ENCODE peak calls at places on chromosomes 5 and 9, in four cellular contexts. O is hypothalamus, J is COR-L47, U is NCI-H1694 treated with DMSO at 0.1 percent for 48 hours. X is an unnamed sample.

GRCh38 chr9:19918630-19919029 is 129.8 kb upstream of the SLC24A2 start:
- DNase-seq in U (no peak), J (no peak), O (no peak), X (no peak)

GRCh38 chr5:612498-613424 is 621 bp downstream of the CEP72 start:
- DNase-seq in O (no peak), U (no peak), J (no peak), X (no peak)

GRCh38 chr5:174532453-174533126 is 191.8 kb upstream of the MSX2 start:
- DNase-seq in J (peak; percentile 94), U (no peak), O (no peak), X (peak; percentile 54)

GRCh38 chr5:179747815-179748214 is 15.2 kb downstream of the MAML1 start:
- DNase-seq in U (no peak), J (no peak), O (no peak), X (no peak)

GRCh38 chr5:59296317-59297264 is 596.9 kb downstream of the PDE4D start:
- DNase-seq in O (no peak), J (no peak), U (peak; percentile 29), X (no peak)

GRCh38 chr5:78706381-78706780 is 57.8 kb upstream of the LHFPL2 start:
- DNase-seq in J (no peak), O (no peak), U (no peak), X (no peak)

GRCh38 chr5:82259172-82259800 is 18.9 kb downstream of the RPS23 start:
- DNase-seq in O (no peak), U (peak; percentile 38), J (peak; percentile 32), X (no peak)

GRCh38 chr5:42614509-42614908 is 142.1 kb upstream of the CCDC152 start:
- DNase-seq in U (no peak), J (no peak), O (no peak), X (no peak)

GRCh38 chr5:158492850-158493249 is 606.9 kb downstream of the EBF1 start:
- DNase-seq in U (no peak), J (no peak), O (no peak), X (no peak)

GRCh38 chr5:33850100-33850594 is 41.6 kb downstream of the ADAMTS12 start:
- DNase-seq in J (no peak), U (no peak), O (no peak), X (no peak)

GRCh38 chr9:91913986-91914385 is 36.0 kb downstream of the ROR2 start:
- DNase-seq in J (no peak), U (no peak), O (no peak), X (no peak)

GRCh38 chr9:1761807-1762206 is 253.3 kb upstream of the SMARCA2 start:
- DNase-seq in O (no peak), J (no peak), U (no peak), X (no peak)

GRCh38 chr5:149141224-149141956 is at the start of gene ABLIM3:
- DNase-seq in O (no peak), J (peak; percentile 20), U (no peak), X (peak; percentile 32)

GRCh38 chr5:112159435-112159834 is 259.6 kb downstream of the EPB41L4A start:
- DNase-seq in U (no peak), O (no peak), J (no peak), X (no peak)

GRCh38 chr5:172740483-172741205 is 30.4 kb downstream of the DUSP1 start:
- DNase-seq in U (peak; percentile 39), O (no peak), J (no peak), X (peak; percentile 9)

GRCh38 chr5:178768371-178769260 is 38.2 kb upstream of the ZNF354A start:
- DNase-seq in U (no peak), O (no peak), J (no peak), X (no peak)

GRCh38 chr9:133979124-133979920 is 12.8 kb downstream of the VAV2 start:
- DNase-seq in O (no peak), J (no peak), U (no peak), X (no peak)

GRCh38 chr5:180787025-180787424 is 15.6 kb downstream of the MGAT1 start:
- DNase-seq in J (no peak), U (no peak), O (no peak), X (no peak)

GRCh38 chr5:56647109-56647863 is 168.1 kb upstream of the MAP3K1 start:
- DNase-seq in O (no peak), J (no peak), U (no peak), X (no peak)

GRCh38 chr9:14924821-14925220 is 14.6 kb upstream of the FREM1 start:
- DNase-seq in U (no peak), J (no peak), O (no peak), X (no peak)

GRCh38 chr5:149636861-149637246 is 55.6 kb downstream of the ARHGEF37 start:
- DNase-seq in O (peak; percentile 7), J (peak; percentile 80), U (peak; percentile 41), X (peak; percentile 72)

GRCh38 chr5:158938181-158938580 is 161.5 kb downstream of the EBF1 start:
- DNase-seq in U (no peak), O (no peak), J (no peak), X (no peak)

GRCh38 chr5:116759860-116760644 is 185.4 kb upstream of the SEMA6A start:
- DNase-seq in O (no peak), U (peak; percentile 20), J (peak; percentile 36), X (no peak)

GRCh38 chr5:82360043-82360442 is 81.9 kb upstream of the RPS23 start:
- DNase-seq in J (no peak), O (no peak), U (no peak), X (no peak)

GRCh38 chr5:65299841-65300240 is 181.9 kb downstream of the ADAMTS6 start:
- DNase-seq in J (no peak), U (no peak), O (no peak), X (no peak)

GRCh38 chr9:33233659-33234335 is 6.2 kb upstream of the SPINK4 start:
- DNase-seq in J (peak; percentile 82), U (no peak), O (no peak), X (peak; percentile 77)

GRCh38 chr5:128227984-128228383 is 144.4 kb downstream of the SLC12A2 start:
- DNase-seq in U (no peak), J (no peak), O (no peak), X (no peak)

GRCh38 chr5:150263801-150264621 is 25.6 kb downstream of the CAMK2A start:
- DNase-seq in J (no peak), U (peak; percentile 72), O (no peak), X (no peak)

GRCh38 chr5:95070866-95071265 is 214.0 kb downstream of the MCTP1 start:
- DNase-seq in O (no peak), U (no peak), J (no peak), X (no peak)

GRCh38 chr5:76472338-76473336 is 69.6 kb downstream of the IQGAP2 start:
- DNase-seq in U (no peak), O (no peak), J (no peak), X (no peak)

GRCh38 chr9:129069128-129069824 is 11.6 kb upstream of the DOLPP1 start:
- DNase-seq in U (no peak), O (no peak), J (no peak), X (no peak)

GRCh38 chr9:69181908-69182353 is 7.9 kb downstream of the TJP2 start:
- DNase-seq in J (no peak), O (no peak), U (no peak), X (no peak)